ENCODE peak calls at places on chromosome 9, in five cellular contexts. P, V, W, N and J are unnamed samples.

GRCh38 chr9:99121604-99122003 is 16.7 kb downstream of the TGFBR1 start:
- DNase-seq in P (no peak), V (no peak), N (no peak), W (no peak), J (no peak)

GRCh38 chr9:125966959-125967711 is 220.0 kb downstream of the PBX3 start:
- DNase-seq in W (no peak), N (no peak), P (no peak), V (no peak), J (no peak)

GRCh38 chr9:87863882-87864465 is 18.7 kb upstream of the SPATA31E1 start:
- DNase-seq in V (no peak), N (no peak), P (no peak), W (no peak), J (no peak)

GRCh38 chr9:129174724-129175514 is 3.1 kb downstream of the IER5L start:
- DNase-seq in V (peak), P (peak), N (peak), W (peak), J (peak)

GRCh38 chr9:34346873-34347799 is 17.8 kb downstream of the NUDT2 start:
- DNase-seq in P (no peak), V (no peak), W (no peak), N (no peak), J (no peak)

GRCh38 chr9:80866121-80866520 is 823.2 kb downstream of the TLE1 start:
- DNase-seq in N (no peak), P (no peak), W (no peak), V (no peak), J (no peak)

GRCh38 chr9:131954299-131954698 is 125.4 kb downstream of the MED27 start:
- DNase-seq in N (no peak), P (no peak), V (no peak), W (no peak), J (peak)

GRCh38 chr9:28866951-28867350 is 1293.7 kb upstream of the C9orf72 start:
- DNase-seq in V (no peak), W (no peak), N (no peak), P (peak), J (no peak)

GRCh38 chr9:109014267-109015025 is 1.1 kb upstream of the CTNNAL1 start:
- DNase-seq in V (no peak), N (no peak), W (no peak), P (peak), J (no peak)

GRCh38 chr9:125732562-125732961 is 14.6 kb upstream of the PBX3 start:
- DNase-seq in W (peak), P (peak), V (no peak), N (no peak), J (no peak)

GRCh38 chr9:125789196-125789595 is 42.0 kb downstream of the PBX3 start:
- DNase-seq in N (no peak), P (no peak), W (no peak), V (peak), J (no peak)

GRCh38 chr9:118558891-118559290 is 810.3 kb downstream of the BRINP1 start:
- DNase-seq in N (no peak), P (no peak), V (no peak), W (no peak), J (no peak)

GRCh38 chr9:87206064-87206661 is 258.9 kb upstream of the GAS1 start:
- DNase-seq in P (no peak), N (peak), V (no peak), W (no peak), J (no peak)

GRCh38 chr9:129105857-129106694 is 4.5 kb downstream of the CRAT start:
- DNase-seq in P (no peak), W (no peak), N (no peak), V (no peak), J (no peak)

GRCh38 chr9:133234577-133235322 is 25.7 kb upstream of the OBP2B start:
- DNase-seq in V (no peak), P (no peak), W (no peak), N (no peak), J (no peak)

GRCh38 chr9:37370968-37371563 is 51.4 kb upstream of the GRHPR start:
- DNase-seq in P (no peak), N (no peak), V (peak), W (no peak), J (no peak)

GRCh38 chr9:137314561-137315560 is 12.8 kb upstream of the NRARP start:
- DNase-seq in W (peak), N (no peak), V (peak), P (no peak), J (no peak)

GRCh38 chr9:93397664-93398381 is 53.7 kb upstream of the FAM120A start:
- DNase-seq in N (no peak), V (no peak), P (peak), W (no peak), J (no peak)

GRCh38 chr9:75382126-75382525 is 293.8 kb downstream of the OSTF1 start:
- DNase-seq in V (no peak), W (no peak), P (no peak), N (no peak), J (no peak)

GRCh38 chr9:21965401-21965951 is 28.7 kb downstream of the CDKN2A start:
- DNase-seq in V (peak), P (peak), N (no peak), W (peak), J (peak)

GRCh38 chr9:13478637-13479036 is 199.1 kb upstream of the MPDZ start:
- DNase-seq in W (no peak), V (no peak), P (no peak), N (no peak), J (no peak)

GRCh38 chr9:127741831-127742434 is 6.8 kb upstream of the TOR2A start:
- DNase-seq in W (peak), N (no peak), P (no peak), V (no peak), J (no peak)

GRCh38 chr9:29214162-29214520 is 1640.9 kb upstream of the C9orf72 start:
- DNase-seq in N (no peak), P (peak), W (peak), V (no peak), J (no peak)

GRCh38 chr9:72986522-72987116 is 33.8 kb upstream of the ALDH1A1 start:
- DNase-seq in W (no peak), N (no peak), V (no peak), P (no peak), J (no peak)

GRCh38 chr9:79176298-79176697 is 395.5 kb upstream of the TLE4 start:
- DNase-seq in P (no peak), N (no peak), W (no peak), V (no peak), J (no peak)

GRCh38 chr9:103977163-103977562 is 116.9 kb upstream of the SMC2 start:
- DNase-seq in V (no peak), P (no peak), W (no peak), N (no peak), J (no peak)

GRCh38 chr9:120289990-120290925 is 289.7 kb downstream of the CDK5RAP2 start:
- DNase-seq in P (peak), W (no peak), N (no peak), V (no peak), J (no peak)

GRCh38 chr9:85163415-85163814 is 493.9 kb downstream of the NTRK2 start:
- DNase-seq in N (no peak), W (no peak), P (peak), V (no peak), J (no peak)

GRCh38 chr9:38202335-38202938 is 133.4 kb upstream of the SHB start:
- DNase-seq in W (no peak), N (no peak), P (no peak), V (no peak), J (no peak)